ENCODE peak calls at places on chromosomes 3 and 15, in seven cellular contexts. W is CD8-positive, alpha-beta memory T cell; C is cardiac muscle cell; X is left ventricle myocardium inferior; E is heart left ventricle; I is CD4-positive, alpha-beta T cell; G is tibial artery. T is an unnamed sample. For H3K27me3, the result is how much of the 10 kb centered on the place peaks cover.

GRCh38 chr15:88701561-88702095 is 62.8 kb downstream of the ISG20 start:
- DNase-seq in W (no peak), C (peak), X (no peak), E (no peak), I (no peak), G (peak), T (no peak)

GRCh38 chr15:45276851-45277250 is 24.8 kb downstream of the SLC28A2 start:
- DNase-seq in W (peak), C (peak), X (no peak), E (no peak), I (no peak), G (no peak), T (no peak)

GRCh38 chr3:127764841-127765362 is 57.4 kb downstream of the MGLL start:
- DNase-seq in W (no peak), C (no peak), X (no peak), E (no peak), I (no peak), G (no peak), T (no peak)

GRCh38 chr15:71596672-71597071 is 213.7 kb upstream of the NR2E3 start:
- DNase-seq in W (no peak), C (peak), X (peak), E (peak), I (no peak), G (peak), T (peak)

GRCh38 chr3:144235489-144235888 is 263.9 kb downstream of the DIPK2A start:
- DNase-seq in W (no peak), C (no peak), X (no peak), E (no peak), I (no peak), G (no peak), T (no peak)

GRCh38 chr3:138114988-138115971 is at the start of gene DZIP1L:
- DNase-seq in W (no peak), C (peak), X (peak), E (peak), I (no peak), G (peak), T (peak)

GRCh38 chr3:182983811-182984210 is 3.5 kb upstream of the DCUN1D1 start:
- DNase-seq in W (no peak), C (no peak), X (no peak), E (no peak), I (no peak), G (no peak), T (no peak)

GRCh38 chr15:70140543-70141375 is 43.0 kb upstream of the TLE3 start:
- DNase-seq in W (peak), C (no peak), X (no peak), E (no peak), I (no peak), G (no peak), T (no peak)

GRCh38 chr15:69469467-69470191 is 17.0 kb downstream of the RPLP1 start:
- DNase-seq in W (no peak), C (no peak), X (no peak), E (no peak), I (no peak), G (peak), T (no peak)

GRCh38 chr15:77975332-77976119 is 102.0 kb downstream of the TBC1D2B start:
- DNase-seq in W (no peak), C (peak), X (peak), E (no peak), I (no peak), G (peak), T (no peak)

GRCh38 chr3:105967117-105967516 is 98.3 kb upstream of the CBLB start:
- DNase-seq in W (no peak), C (no peak), X (no peak), E (no peak), I (no peak), G (no peak), T (no peak)

GRCh38 chr3:166556955-166557354 is 719.7 kb upstream of the BCHE start:
- DNase-seq in W (no peak), C (no peak), X (no peak), E (no peak), I (no peak), G (no peak), T (no peak)

GRCh38 chr3:23580337-23580736 is 225.4 kb upstream of the UBE2E1 start:
- DNase-seq in W (no peak), C (no peak), X (no peak), E (no peak), I (no peak), G (no peak), T (no peak)

GRCh38 chr15:47715856-47716445 is 1.4 kb upstream of the SEMA6D start:
- DNase-seq in W (no peak), C (no peak), X (no peak), E (no peak), I (no peak), G (no peak), T (peak)

GRCh38 chr15:47717036-47717611 is at the start of gene SEMA6D:
- DNase-seq in W (no peak), C (peak), X (peak), E (peak), I (no peak), G (peak), T (peak)

GRCh38 chr15:47718474-47719440 is 1.5 kb downstream of the SEMA6D start:
- DNase-seq in W (no peak), C (peak), X (no peak), E (peak), I (no peak), G (peak), T (peak)

GRCh38 chr15:47711654-47712053 is 5.7 kb upstream of the SEMA6D start:
- DNase-seq in W (no peak), C (no peak), X (no peak), E (no peak), I (no peak), G (no peak), T (no peak)

DNA sequence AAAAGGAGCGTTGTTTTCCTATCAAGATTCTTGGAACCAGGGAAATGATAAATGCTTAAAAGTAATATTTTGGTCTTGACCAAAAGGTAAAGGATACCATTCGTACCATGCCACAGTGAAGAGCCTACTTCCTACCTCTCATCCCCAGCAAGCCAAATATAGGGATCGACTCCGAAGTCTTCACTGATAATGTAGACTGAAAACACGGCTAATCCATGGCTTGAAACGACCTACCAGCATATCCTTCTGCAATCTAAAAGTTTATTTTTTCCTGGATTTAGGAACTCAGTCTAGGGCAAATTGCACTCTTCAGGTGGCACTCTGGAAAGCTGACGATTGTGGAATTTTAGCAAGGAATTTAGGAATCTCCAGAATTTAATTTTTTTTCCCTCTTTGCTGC is 1.9 kb upstream of the SEMA6D start:
- DNase-seq in W (no peak), C (no peak), X (no peak), E (no peak), I (no peak), G (no peak), T (no peak)
- H3K27ac ChIP-seq in W (no peak), C (no peak), X (no peak), E (no peak), I (no peak), G (no peak), T (peak)

GRCh38 chr3:147373301-147373700 is 33.0 kb downstream of the ZIC4 start:
- DNase-seq in W (no peak), C (no peak), X (no peak), E (no peak), I (no peak), G (no peak), T (no peak)
- H3K27me3 ChIP-seq in W (under half), C (half or more), X (half or more), E (half or more), I (half or more), G (under half), T (half or more)

GRCh38 chr3:114496874-114497273 is 203.0 kb downstream of the TIGIT start:
- DNase-seq in W (no peak), C (no peak), X (no peak), E (no peak), I (no peak), G (no peak), T (no peak)

GRCh38 chr3:114496021-114496434 is 202.2 kb downstream of the TIGIT start:
- DNase-seq in W (no peak), C (no peak), X (peak), E (peak), I (no peak), G (no peak), T (no peak)

GRCh38 chr3:114499986-114500385 is 206.2 kb downstream of the TIGIT start:
- DNase-seq in W (peak), C (no peak), X (no peak), E (no peak), I (no peak), G (no peak), T (no peak)

GRCh38 chr3:114496466-114496865 is 202.6 kb downstream of the TIGIT start:
- DNase-seq in W (no peak), C (no peak), X (no peak), E (no peak), I (no peak), G (no peak), T (no peak)

DNA sequence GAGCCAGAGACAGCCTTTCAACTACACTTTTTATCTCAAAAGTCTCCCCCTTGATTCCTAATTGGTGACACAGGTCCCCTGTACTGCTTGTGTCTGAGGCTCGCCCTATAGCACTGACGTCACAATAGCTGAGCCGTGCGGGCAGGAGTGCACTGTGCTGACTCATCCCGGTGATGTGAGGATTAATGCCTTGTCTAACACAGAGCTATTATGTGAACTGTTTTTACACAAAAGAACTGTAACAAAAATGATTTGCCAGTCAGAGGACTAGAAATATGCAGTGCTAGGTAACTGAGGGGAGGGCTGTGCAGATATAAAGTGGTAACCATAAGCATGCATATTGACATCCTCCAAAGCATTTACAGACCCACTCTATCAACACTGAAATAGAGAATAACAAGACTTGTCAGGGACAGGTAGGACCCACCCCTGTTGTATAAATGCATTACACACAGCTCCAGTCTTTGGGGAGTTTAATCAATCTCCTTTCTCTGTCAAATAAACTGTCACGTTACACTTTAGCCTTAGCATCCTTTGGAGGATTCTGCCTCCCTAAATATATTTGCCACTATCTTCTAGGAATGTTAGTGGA is 205.0 kb downstream of the TIGIT start:
- DNase-seq in W (no peak), C (no peak), X (peak), E (peak), I (no peak), G (no peak), T (no peak)
- H3K27ac ChIP-seq in W (no peak), C (no peak), X (peak), E (peak), I (no peak), G (no peak), T (no peak)

GRCh38 chr3:28700728-28701127 is 352.1 kb upstream of the AZI2 start:
- DNase-seq in W (no peak), C (no peak), X (no peak), E (no peak), I (no peak), G (no peak), T (no peak)

GRCh38 chr3:28699283-28699682 is 350.7 kb upstream of the AZI2 start:
- DNase-seq in W (no peak), C (no peak), X (no peak), E (no peak), I (no peak), G (no peak), T (no peak)

GRCh38 chr3:28698706-28699105 is 350.1 kb upstream of the AZI2 start:
- DNase-seq in W (no peak), C (no peak), X (no peak), E (no peak), I (no peak), G (no peak), T (no peak)

DNA sequence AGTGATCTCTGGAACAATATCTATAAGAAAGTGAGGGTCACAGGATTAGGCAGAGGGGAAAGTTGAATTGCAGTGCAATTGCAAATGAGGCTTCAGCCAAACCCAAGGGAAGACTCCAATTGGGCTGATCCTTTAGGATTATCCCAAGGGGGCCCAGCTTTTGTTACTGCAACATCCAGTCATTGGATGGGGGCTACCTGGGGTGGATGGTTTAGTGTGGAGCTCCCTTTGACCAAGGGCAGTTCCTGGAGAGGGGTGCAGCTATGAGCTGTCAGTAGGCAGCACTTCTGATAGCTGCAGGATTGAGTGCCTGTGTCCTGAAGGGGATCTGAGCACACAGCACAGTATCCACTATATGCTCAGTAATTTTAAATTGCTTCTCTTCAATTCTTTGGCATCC is 355.2 kb upstream of the AZI2 start:
- DNase-seq in W (no peak), C (no peak), X (no peak), E (no peak), I (no peak), G (no peak), T (no peak)
- H3K27me3 ChIP-seq in W (under half), C (under half), X (under half), E (under half), I (under half), G (under half), T (under half)

GRCh38 chr3:141294300-141294699 is 62.7 kb downstream of the PXYLP1 start:
- DNase-seq in W (no peak), C (no peak), X (no peak), E (no peak), I (no peak), G (no peak), T (no peak)
- H3K27ac ChIP-seq in W (no peak), C (no peak), X (peak), E (peak), I (no peak), G (peak), T (peak)

GRCh38 chr3:184512621-184513020 is 49.0 kb upstream of the EPHB3 start:
- DNase-seq in W (no peak), C (no peak), X (no peak), E (no peak), I (no peak), G (no peak), T (no peak)

GRCh38 chr3:184511741-184512140 is 49.8 kb upstream of the EPHB3 start:
- DNase-seq in W (no peak), C (no peak), X (no peak), E (no peak), I (no peak), G (no peak), T (no peak)

GRCh38 chr3:184506579-184506978 is 55.0 kb upstream of the EPHB3 start:
- DNase-seq in W (no peak), C (no peak), X (no peak), E (no peak), I (no peak), G (no peak), T (no peak)

GRCh38 chr3:184505479-184505878 is 56.1 kb upstream of the EPHB3 start:
- DNase-seq in W (no peak), C (no peak), X (no peak), E (no peak), I (no peak), G (no peak), T (no peak)

GRCh38 chr3:184508938-184509337 is 52.6 kb upstream of the EPHB3 start:
- DNase-seq in W (no peak), C (no peak), X (no peak), E (no peak), I (no peak), G (no peak), T (no peak)
- H3K27me3 ChIP-seq in W (under half), C (half or more), X (half or more), E (under half), I (under half), G (under half), T (under half)